ENCODE peak calls at places on chromosomes 6 and 20, in eight cellular contexts. L is CD8-positive, alpha-beta memory T cell; O is NCI-H2029; H is CD8-positive, alpha-beta T cell; A is mucosa of gallbladder; V is NCI-H1436; M is pons; D is T-cell. B is an unnamed sample.
A peak's percentile ranks its signal among the peaks of the same experiment; 100 is the strongest.

GRCh38 chr6:149897015-149897697 is 757 bp downstream of the RAET1E start:
- DNase-seq in O (no peak), V (no peak), A (peak; percentile 78), H (no peak), D (no peak), L (no peak), M (peak; percentile 21), B (no peak)

GRCh38 chr20:63567132-63567381 is 7.0 kb downstream of the HELZ2 start:
- DNase-seq in D (no peak), A (no peak), L (no peak), V (no peak), O (no peak), M (no peak), H (peak; percentile 19), B (no peak)

GRCh38 chr20:24980321-24981053 is 12.1 kb downstream of the APMAP start:
- DNase-seq in L (no peak), A (no peak), D (no peak), V (no peak), O (no peak), M (no peak), H (no peak), B (no peak)

GRCh38 chr20:1312904-1313235 is 16.1 kb downstream of the SDCBP2 start:
- DNase-seq in H (no peak), A (no peak), V (no peak), D (no peak), L (no peak), M (no peak), O (no peak), B (no peak)

GRCh38 chr6:24329451-24329850 is 28.4 kb downstream of the DCDC2 start:
- DNase-seq in D (no peak), L (no peak), M (no peak), H (no peak), A (no peak), V (no peak), O (no peak), B (no peak)

GRCh38 chr6:36800223-36801095 is 38.8 kb downstream of the CPNE5 start:
- DNase-seq in V (no peak), M (no peak), D (no peak), H (no peak), O (no peak), A (no peak), L (no peak), B (no peak)

GRCh38 chr20:57389695-57390603 is 1.2 kb upstream of the RBM38 start:
- DNase-seq in V (no peak), L (peak; percentile 77), O (no peak), H (peak; percentile 64), M (no peak), D (peak; percentile 44), A (no peak), B (no peak)

GRCh38 chr6:87297115-87297514 is 25.3 kb upstream of the SMIM8 start:
- DNase-seq in L (no peak), M (no peak), V (no peak), H (no peak), D (no peak), O (no peak), A (no peak), B (no peak)

GRCh38 chr20:24962510-24962909 is 13.4 kb downstream of the CST7 start:
- DNase-seq in M (no peak), O (no peak), V (no peak), L (peak; percentile 11), H (no peak), A (peak; percentile 5), D (no peak), B (no peak)

GRCh38 chr6:10140824-10141223 is 274.1 kb downstream of the TFAP2A start:
- DNase-seq in L (no peak), O (peak; percentile 83), D (no peak), H (no peak), M (no peak), V (peak; percentile 35), A (no peak), B (no peak)

GRCh38 chr6:123316733-123317323 is 319.9 kb downstream of the TRDN start:
- DNase-seq in H (no peak), A (no peak), V (no peak), L (no peak), D (no peak), O (peak; percentile 11), M (peak; percentile 35), B (no peak)

GRCh38 chr6:33276864-33277662 is at the start of gene B3GALT4:
- DNase-seq in A (peak; percentile 69), D (peak; percentile 44), O (peak; percentile 67), H (peak; percentile 60), M (no peak), L (peak; percentile 79), V (peak; percentile 62), B (peak; percentile 72)

GRCh38 chr6:157962601-157963084 is 19.0 kb upstream of the SYNJ2 start:
- DNase-seq in M (no peak), L (no peak), D (no peak), H (no peak), V (no peak), A (no peak), O (no peak), B (no peak)

GRCh38 chr20:44656447-44656846 is 4.9 kb upstream of the ADA start:
- DNase-seq in M (no peak), H (no peak), L (no peak), D (no peak), V (no peak), A (no peak), O (no peak), B (no peak)

GRCh38 chr6:169232507-169232931 is 21.1 kb downstream of the THBS2 start:
- DNase-seq in V (no peak), A (no peak), O (no peak), L (no peak), H (no peak), D (no peak), M (no peak), B (no peak)

GRCh38 chr6:162478191-162478642 is 249.3 kb downstream of the PRKN start:
- DNase-seq in D (no peak), A (no peak), M (no peak), O (no peak), V (no peak), H (no peak), L (no peak), B (no peak)

GRCh38 chr20:37179671-37180524 is 550 bp upstream of the MROH8 start:
- DNase-seq in L (no peak), H (no peak), M (peak; percentile 22), D (no peak), V (no peak), A (no peak), O (no peak), B (no peak)

GRCh38 chr6:108748063-108748462 is 100.2 kb upstream of the ARMC2 start:
- DNase-seq in L (no peak), O (no peak), M (no peak), A (no peak), H (no peak), D (no peak), V (no peak), B (no peak)

GRCh38 chr20:22836211-22836610 is 198.9 kb upstream of the SSTR4 start:
- DNase-seq in O (no peak), D (no peak), H (no peak), L (no peak), V (no peak), M (no peak), A (no peak), B (no peak)

GRCh38 chr6:148309301-148309700 is 33.3 kb upstream of the SASH1 start:
- DNase-seq in M (no peak), V (no peak), A (no peak), O (no peak), H (no peak), D (no peak), L (no peak), B (no peak)

GRCh38 chr20:22652685-22653568 is 68.6 kb upstream of the FOXA2 start:
- DNase-seq in L (no peak), D (no peak), A (no peak), O (no peak), H (no peak), M (no peak), V (no peak), B (no peak)

GRCh38 chr6:143426025-143426424 is 24.5 kb downstream of the ADAT2 start:
- DNase-seq in H (no peak), V (no peak), L (no peak), D (no peak), A (no peak), O (no peak), M (no peak), B (no peak)

GRCh38 chr6:44960898-44961297 is 367.2 kb upstream of the RUNX2 start:
- DNase-seq in L (no peak), D (no peak), V (no peak), H (no peak), M (no peak), A (no peak), O (no peak), B (peak; percentile 16)

GRCh38 chr20:58004900-58005299 is 223.6 kb downstream of the ANKRD60 start:
- DNase-seq in M (no peak), L (no peak), A (no peak), V (no peak), O (no peak), D (no peak), H (no peak), B (no peak)

GRCh38 chr20:25252686-25253421 is 5.0 kb downstream of the PYGB start:
- DNase-seq in D (no peak), A (no peak), H (no peak), V (no peak), M (no peak), L (no peak), O (peak; percentile 82), B (no peak)

GRCh38 chr6:113065606-113066005 is 718.5 kb downstream of the RFPL4B start:
- DNase-seq in L (no peak), H (no peak), D (no peak), A (no peak), V (no peak), M (peak; percentile 74), O (no peak), B (no peak)

GRCh38 chr20:3786665-3787639 is at the start of gene CENPB:
- DNase-seq in H (peak; percentile 83), D (peak; percentile 76), M (peak; percentile 74), L (peak; percentile 89), O (peak; percentile 81), A (peak; percentile 90), V (peak; percentile 80), B (peak; percentile 84)

GRCh38 chr6:69696273-69696672 is 100.5 kb downstream of the LMBRD1 start:
- DNase-seq in D (no peak), V (no peak), L (no peak), A (no peak), O (no peak), M (no peak), H (no peak), B (no peak)

GRCh38 chr20:49572857-49573256 is 4.9 kb upstream of the PTGIS start:
- DNase-seq in A (no peak), L (no peak), O (no peak), H (no peak), D (no peak), V (no peak), M (no peak), B (peak; percentile 63)

GRCh38 chr6:37669306-37669705 is 28.4 kb downstream of the MDGA1 start:
- DNase-seq in A (no peak), O (no peak), L (no peak), M (no peak), H (no peak), V (no peak), D (no peak), B (no peak)

GRCh38 chr6:151765444-151765886 is 42.0 kb upstream of the ESR1 start:
- DNase-seq in H (no peak), L (peak; percentile 47), O (no peak), V (peak; percentile 42), D (peak; percentile 23), M (peak; percentile 91), A (peak; percentile 58), B (peak; percentile 40)

GRCh38 chr20:973785-974194 is 28.3 kb downstream of the RSPO4 start:
- DNase-seq in V (no peak), O (peak; percentile 35), L (no peak), H (no peak), D (peak; percentile 7), A (no peak), M (peak; percentile 5), B (no peak)

GRCh38 chr6:154888426-154888825 is 106.7 kb upstream of the TIAM2 start:
- DNase-seq in D (no peak), O (no peak), L (no peak), A (no peak), M (no peak), H (no peak), V (no peak), B (no peak)

GRCh38 chr20:48823960-48824497 is 3.8 kb downstream of the PREX1 start:
- DNase-seq in M (peak; percentile 82), V (no peak), H (peak; percentile 58), L (peak; percentile 68), A (no peak), O (no peak), D (no peak), B (peak; percentile 26)

B was measured in CD4-positive, CD25-positive, alpha-beta regulatory T cell.